ENCODE peak calls at places on chromosomes 5 and 9, in six cellular contexts. One of them, this sample, is unnamed.

GRCh38 chr5:4941957-4942830 is 197.9 kb upstream of the ADAMTS16 start:
- DNase-seq in body of pancreas: no peak
- DNase-seq in cardiac muscle cell: peak
- DNase-seq in heart left ventricle: no peak
- DNase-seq in PC-3: peak
- DNase-seq in lung: no peak
- DNase-seq in this sample: no peak

GRCh38 chr5:176737001-176737745 is 73.2 kb upstream of the UNC5A start:
- DNase-seq in lung: no peak
- DNase-seq in heart left ventricle: no peak
- DNase-seq in body of pancreas: no peak
- DNase-seq in cardiac muscle cell: no peak
- DNase-seq in PC-3: no peak
- DNase-seq in this sample: no peak

GRCh38 chr5:76365558-76365957 is 37.5 kb upstream of the IQGAP2 start:
- DNase-seq in lung: no peak
- DNase-seq in PC-3: no peak
- DNase-seq in cardiac muscle cell: no peak
- DNase-seq in heart left ventricle: no peak
- DNase-seq in body of pancreas: no peak
- DNase-seq in this sample: no peak

GRCh38 chr5:61332891-61333350 is 863 bp downstream of the ZSWIM6 start:
- DNase-seq in body of pancreas: peak
- DNase-seq in heart left ventricle: peak
- DNase-seq in lung: peak
- DNase-seq in PC-3: peak
- DNase-seq in cardiac muscle cell: peak
- DNase-seq in this sample: peak

GRCh38 chr5:68122439-68122906 is 93.1 kb upstream of the PIK3R1 start:
- DNase-seq in body of pancreas: no peak
- DNase-seq in lung: no peak
- DNase-seq in PC-3: no peak
- DNase-seq in heart left ventricle: no peak
- DNase-seq in cardiac muscle cell: no peak
- DNase-seq in this sample: no peak

GRCh38 chr5:68214472-68215207 is 916 bp upstream of the PIK3R1 start:
- DNase-seq in cardiac muscle cell: peak
- DNase-seq in body of pancreas: peak
- DNase-seq in heart left ventricle: no peak
- DNase-seq in PC-3: no peak
- DNase-seq in lung: no peak
- DNase-seq in this sample: no peak

GRCh38 chr5:126488362-126489065 is 65.3 kb downstream of the GRAMD2B start:
- DNase-seq in heart left ventricle: no peak
- DNase-seq in PC-3: no peak
- DNase-seq in lung: no peak
- DNase-seq in body of pancreas: no peak
- DNase-seq in cardiac muscle cell: no peak
- DNase-seq in this sample: no peak

GRCh38 chr9:2192356-2192979 is 177.3 kb downstream of the SMARCA2 start:
- DNase-seq in cardiac muscle cell: no peak
- DNase-seq in heart left ventricle: no peak
- DNase-seq in lung: no peak
- DNase-seq in PC-3: no peak
- DNase-seq in body of pancreas: no peak
- DNase-seq in this sample: no peak

GRCh38 chr5:1401681-1402096 is 43.6 kb downstream of the SLC6A3 start:
- DNase-seq in lung: no peak
- DNase-seq in body of pancreas: no peak
- DNase-seq in PC-3: no peak
- DNase-seq in cardiac muscle cell: no peak
- DNase-seq in heart left ventricle: no peak
- DNase-seq in this sample: no peak

GRCh38 chr5:37533851-37534250 is 154.7 kb downstream of the WDR70 start:
- DNase-seq in heart left ventricle: no peak
- DNase-seq in lung: no peak
- DNase-seq in PC-3: peak
- DNase-seq in cardiac muscle cell: no peak
- DNase-seq in body of pancreas: no peak
- DNase-seq in this sample: peak

GRCh38 chr9:27383524-27383923 is 86.6 kb upstream of the EQTN start:
- DNase-seq in PC-3: no peak
- DNase-seq in lung: no peak
- DNase-seq in body of pancreas: no peak
- DNase-seq in cardiac muscle cell: no peak
- DNase-seq in heart left ventricle: no peak
- DNase-seq in this sample: no peak

GRCh38 chr5:159504857-159505304 is 174.6 kb upstream of the IL12B start:
- DNase-seq in body of pancreas: peak
- DNase-seq in heart left ventricle: peak
- DNase-seq in lung: peak
- DNase-seq in PC-3: peak
- DNase-seq in cardiac muscle cell: peak
- DNase-seq in this sample: peak

GRCh38 chr5:78984020-78984610 is 995 bp downstream of the ARSB start:
- DNase-seq in lung: no peak
- DNase-seq in heart left ventricle: no peak
- DNase-seq in body of pancreas: no peak
- DNase-seq in cardiac muscle cell: no peak
- DNase-seq in PC-3: peak
- DNase-seq in this sample: no peak

GRCh38 chr9:138072897-138073296 is 195.3 kb downstream of the CACNA1B start:
- DNase-seq in cardiac muscle cell: no peak
- DNase-seq in heart left ventricle: peak
- DNase-seq in PC-3: no peak
- DNase-seq in lung: no peak
- DNase-seq in body of pancreas: no peak
- DNase-seq in this sample: no peak

DNA sequence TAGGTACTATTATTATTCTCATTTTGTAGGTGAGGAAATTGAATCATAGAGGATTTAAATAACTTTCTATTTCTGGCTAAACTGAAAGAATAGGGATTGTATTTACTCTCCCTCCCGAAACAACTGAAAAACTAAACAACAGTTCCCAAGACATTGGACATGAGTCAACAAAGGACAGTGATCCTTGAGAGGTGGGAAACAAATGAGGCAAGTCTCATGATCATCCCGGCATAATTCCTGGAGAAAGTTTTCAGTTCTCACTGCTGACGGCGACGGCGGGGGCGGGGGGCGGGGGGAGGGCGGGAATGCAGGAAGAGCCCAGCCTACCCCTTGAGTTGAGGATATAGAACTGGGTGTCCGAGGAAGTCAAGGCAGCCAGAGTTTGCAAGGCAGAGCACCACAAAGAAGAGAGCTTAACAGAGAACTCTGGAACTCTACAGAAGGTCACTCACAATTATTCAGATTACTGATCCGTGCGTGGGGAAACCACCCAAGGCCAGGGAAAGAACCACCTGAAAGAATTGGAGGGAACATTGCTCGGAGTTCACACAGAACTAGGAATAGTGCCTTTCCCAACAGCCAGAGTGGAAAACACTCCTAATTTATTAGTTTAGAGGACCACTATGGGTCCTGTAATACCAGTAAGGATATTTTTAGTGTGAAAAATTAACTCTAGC is 27.4 kb upstream of the WHRN start:
- DNase-seq in cardiac muscle cell: no peak
- DNase-seq in body of pancreas: no peak
- DNase-seq in PC-3: no peak
- DNase-seq in heart left ventricle: no peak
- DNase-seq in lung: no peak
- DNase-seq in this sample: peak
- H3K4me3 ChIP-seq in cardiac muscle cell: no peak
- H3K4me3 ChIP-seq in body of pancreas: no peak
- H3K4me3 ChIP-seq in PC-3: no peak
- H3K4me3 ChIP-seq in heart left ventricle: no peak
- H3K4me3 ChIP-seq in lung: no peak
- H3K4me3 ChIP-seq in this sample: no peak

DNA sequence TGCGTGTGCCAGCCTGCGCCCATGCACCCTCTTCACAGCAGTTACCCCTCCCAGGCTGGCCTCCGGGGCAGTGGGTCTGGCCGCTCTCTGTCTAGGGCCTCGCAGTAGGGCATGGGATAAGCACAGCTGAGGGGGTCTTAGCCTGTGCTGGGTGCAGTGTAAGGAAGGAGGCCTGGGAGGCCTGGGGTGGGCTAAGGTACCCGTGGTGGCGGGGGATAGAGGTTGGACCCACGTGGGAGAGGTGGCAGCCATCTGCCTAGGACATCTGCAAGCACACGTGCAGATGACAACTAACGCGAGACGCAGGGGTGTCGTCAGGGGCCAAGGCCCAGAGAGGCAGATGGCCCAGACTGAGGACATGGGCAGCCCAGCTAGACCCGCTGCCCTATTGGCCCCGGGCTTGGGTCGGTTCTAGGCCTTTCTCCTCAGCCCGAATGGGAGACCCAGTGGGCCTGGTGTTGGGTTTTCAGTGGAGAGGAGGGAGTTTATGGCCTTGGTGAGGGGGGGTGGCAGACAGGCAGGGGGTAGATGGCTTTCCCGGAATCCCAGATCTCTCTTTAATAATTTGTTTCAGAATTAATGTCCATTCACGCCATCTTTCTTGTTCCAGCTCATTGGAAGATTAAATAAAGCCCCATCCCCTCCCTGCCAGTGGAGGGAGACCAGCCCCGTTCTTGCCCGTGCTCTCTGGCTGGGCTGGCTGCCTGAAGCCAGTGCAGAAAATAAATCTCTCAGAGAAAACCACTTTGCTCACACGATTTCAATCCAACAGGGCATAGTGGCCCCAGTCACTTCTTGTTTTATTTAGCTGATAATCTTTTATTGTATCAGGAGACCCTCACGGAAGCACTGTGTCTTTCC is 154.2 kb downstream of the GAPVD1 start:
- DNase-seq in heart left ventricle: no peak
- DNase-seq in body of pancreas: no peak
- DNase-seq in PC-3: no peak
- DNase-seq in lung: no peak
- DNase-seq in cardiac muscle cell: no peak
- DNase-seq in this sample: no peak
- TF ChIP-seq CTCF in heart left ventricle: no peak
- TF ChIP-seq CTCF in body of pancreas: no peak
- TF ChIP-seq CTCF in PC-3: no peak
- TF ChIP-seq CTCF in lung: no peak
- TF ChIP-seq CTCF in cardiac muscle cell: no peak
- TF ChIP-seq CTCF in this sample: no peak

GRCh38 chr9:70947086-70947485 is 174.3 kb downstream of the TRPM3 start:
- DNase-seq in PC-3: no peak
- DNase-seq in body of pancreas: no peak
- DNase-seq in cardiac muscle cell: no peak
- DNase-seq in lung: no peak
- DNase-seq in heart left ventricle: no peak
- DNase-seq in this sample: peak
- H3K4me3 ChIP-seq in PC-3: no peak
- H3K4me3 ChIP-seq in body of pancreas: no peak
- H3K4me3 ChIP-seq in cardiac muscle cell: no peak
- H3K4me3 ChIP-seq in lung: no peak
- H3K4me3 ChIP-seq in heart left ventricle: no peak
- H3K4me3 ChIP-seq in this sample: no peak

GRCh38 chr9:131275332-131276106 is 791 bp downstream of the FAM78A start:
- DNase-seq in body of pancreas: no peak
- DNase-seq in lung: no peak
- DNase-seq in heart left ventricle: peak
- DNase-seq in cardiac muscle cell: peak
- DNase-seq in PC-3: no peak
- DNase-seq in this sample: no peak

GRCh38 chr9:131274674-131275331 is 1.5 kb downstream of the FAM78A start:
- DNase-seq in lung: no peak
- DNase-seq in body of pancreas: peak
- DNase-seq in cardiac muscle cell: no peak
- DNase-seq in heart left ventricle: peak
- DNase-seq in PC-3: no peak
- DNase-seq in this sample: no peak

GRCh38 chr9:131277673-131278420 is 1.5 kb upstream of the FAM78A start:
- DNase-seq in PC-3: peak
- DNase-seq in cardiac muscle cell: peak
- DNase-seq in heart left ventricle: peak
- DNase-seq in lung: peak
- DNase-seq in body of pancreas: peak
- DNase-seq in this sample: peak

GRCh38 chr9:131276891-131277672 is 772 bp upstream of the FAM78A start:
- DNase-seq in cardiac muscle cell: peak
- DNase-seq in body of pancreas: no peak
- DNase-seq in lung: no peak
- DNase-seq in PC-3: no peak
- DNase-seq in heart left ventricle: peak
- DNase-seq in this sample: no peak

GRCh38 chr9:131276107-131276888 is at the start of gene FAM78A:
- DNase-seq in heart left ventricle: peak
- DNase-seq in cardiac muscle cell: peak
- DNase-seq in lung: peak
- DNase-seq in PC-3: no peak
- DNase-seq in body of pancreas: peak
- DNase-seq in this sample: peak
- TF ChIP-seq CTCF in heart left ventricle: no peak
- TF ChIP-seq CTCF in cardiac muscle cell: no peak
- TF ChIP-seq CTCF in lung: no peak
- TF ChIP-seq CTCF in PC-3: no peak
- TF ChIP-seq CTCF in body of pancreas: no peak
- TF ChIP-seq CTCF in this sample: no peak

GRCh38 chr9:8183618-8184017 is 384.0 kb upstream of the DMAC1 start:
- DNase-seq in lung: no peak
- DNase-seq in heart left ventricle: no peak
- DNase-seq in PC-3: no peak
- DNase-seq in body of pancreas: no peak
- DNase-seq in cardiac muscle cell: no peak
- DNase-seq in this sample: no peak

GRCh38 chr9:8186553-8186952 is 387.0 kb upstream of the DMAC1 start:
- DNase-seq in body of pancreas: no peak
- DNase-seq in heart left ventricle: no peak
- DNase-seq in PC-3: no peak
- DNase-seq in lung: no peak
- DNase-seq in cardiac muscle cell: no peak
- DNase-seq in this sample: no peak

DNA sequence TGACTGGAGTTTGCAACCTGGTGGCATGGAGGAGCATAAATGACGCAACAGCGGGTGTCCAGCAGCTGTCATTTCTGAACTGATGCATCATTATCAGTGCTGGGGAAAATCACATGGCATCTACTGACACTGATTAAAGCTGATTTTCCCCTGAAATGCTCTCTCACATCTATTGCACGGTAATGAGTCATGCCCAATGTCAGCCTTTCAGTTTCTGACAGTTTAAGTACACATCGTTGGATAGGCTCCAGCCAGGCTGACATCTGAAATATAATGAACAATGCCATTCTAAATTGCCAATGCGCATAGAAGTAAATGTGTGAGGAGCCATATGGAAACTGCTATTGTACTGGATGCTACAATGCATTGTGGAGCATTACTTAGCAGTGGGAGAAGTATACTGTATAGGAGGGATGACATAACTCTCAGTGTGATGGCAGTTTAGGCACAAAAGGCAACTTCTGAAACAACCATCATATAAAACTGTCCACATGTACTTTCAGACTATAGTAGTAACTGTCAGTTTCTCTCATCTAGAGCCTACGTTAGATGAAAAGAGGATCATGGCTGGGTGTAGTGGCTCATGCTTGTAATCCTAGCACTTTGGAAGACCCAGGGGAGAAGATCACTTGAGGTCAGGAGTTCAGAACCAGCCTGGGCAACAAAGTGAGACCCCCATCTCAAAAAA is 389.3 kb upstream of the DMAC1 start:
- DNase-seq in heart left ventricle: no peak
- DNase-seq in cardiac muscle cell: no peak
- DNase-seq in lung: no peak
- DNase-seq in PC-3: no peak
- DNase-seq in body of pancreas: no peak
- DNase-seq in this sample: peak
- H3K4me3 ChIP-seq in heart left ventricle: no peak
- H3K4me3 ChIP-seq in cardiac muscle cell: no peak
- H3K4me3 ChIP-seq in lung: no peak
- H3K4me3 ChIP-seq in PC-3: no peak
- H3K4me3 ChIP-seq in body of pancreas: no peak
- H3K4me3 ChIP-seq in this sample: no peak

This sample was measured in fibroblast of villous mesenchyme.